ENCODE peak calls at places on chromosomes 3 and 15, in eight cellular contexts. G is stimulated activated naive CD8-positive, alpha-beta T cell treated with anti-CD3 and anti-CD28 coated beads, Interleukin-15, amount 100 ng/mL, for 72 hours; A is NCI-H1105; S is activated effector memory CD4-positive, alpha-beta T cell treated with Interleukin-2 at 50 U/mL for 16 hours; D is ureter; P is progenitor cell of endocrine pancreas; R is kidney glomerular epithelial cell; M is stimulated activated CD4-positive, alpha-beta T cell treated with anti-CD3 and anti-CD28 coated beads, Interleukin-1b, Interleukin-23, amount 100 ng/mL, for 24 hours. O is an unnamed sample.

GRCh38 chr3:113304856-113305540 is 93.6 kb downstream of the BOC start:
- DNase-seq in P (no peak), M (no peak), G (no peak), S (no peak), A (no peak), D (no peak), R (no peak), O (no peak)

GRCh38 chr15:77525411-77525811 is 104.7 kb downstream of the HMG20A start:
- DNase-seq in P (no peak), R (no peak), M (no peak), G (no peak), S (no peak), A (no peak), D (no peak), O (no peak)

GRCh38 chr3:98855811-98856400 is 45.6 kb downstream of the DCBLD2 start:
- DNase-seq in G (no peak), P (no peak), A (no peak), M (no peak), S (no peak), R (peak), D (no peak), O (no peak)

GRCh38 chr3:112467584-112467983 is 31.7 kb downstream of the BTLA start:
- DNase-seq in A (no peak), M (no peak), G (no peak), R (no peak), S (no peak), D (no peak), P (no peak), O (no peak)

GRCh38 chr15:31482122-31482922 is 155.7 kb downstream of the KLF13 start:
- DNase-seq in A (no peak), M (no peak), D (peak), S (no peak), R (no peak), G (no peak), P (no peak), O (no peak)

GRCh38 chr3:161599702-161600101 is 103.1 kb downstream of the OTOL1 start:
- DNase-seq in R (no peak), G (no peak), D (no peak), A (no peak), M (no peak), S (no peak), P (no peak), O (no peak)

GRCh38 chr15:52714968-52715367 is 35.8 kb upstream of the ATOSA start:
- DNase-seq in P (no peak), R (no peak), M (no peak), A (no peak), G (no peak), D (no peak), S (no peak), O (no peak)

GRCh38 chr3:52857108-52857507 is 22.3 kb upstream of the MUSTN1 start:
- DNase-seq in A (no peak), D (no peak), P (no peak), R (no peak), S (no peak), G (no peak), M (no peak), O (no peak)

GRCh38 chr3:120648290-120648689 is 33.7 kb downstream of the HGD start:
- DNase-seq in S (no peak), P (no peak), G (no peak), D (no peak), R (no peak), M (no peak), A (no peak), O (no peak)

GRCh38 chr3:11661052-11661656 is 17.4 kb upstream of the VGLL4 start:
- DNase-seq in M (no peak), A (no peak), R (no peak), S (no peak), D (no peak), G (no peak), P (no peak), O (no peak)

GRCh38 chr15:101042320-101042719 is 123.2 kb downstream of the LRRK1 start:
- DNase-seq in A (no peak), S (no peak), G (no peak), R (no peak), D (peak), P (no peak), M (no peak), O (peak)

GRCh38 chr3:188358787-188359493 is 205.0 kb downstream of the LPP start:
- DNase-seq in D (no peak), S (no peak), A (no peak), M (no peak), P (no peak), G (peak), R (no peak), O (no peak)

GRCh38 chr3:194093822-194094221 is 42.1 kb upstream of the HES1 start:
- DNase-seq in P (no peak), M (no peak), D (no peak), G (no peak), R (no peak), A (no peak), S (no peak), O (no peak)

GRCh38 chr3:59006791-59007517 is 42.9 kb downstream of the CFAP20DC start:
- DNase-seq in G (no peak), S (no peak), M (no peak), R (peak), P (no peak), D (no peak), A (no peak), O (no peak)

GRCh38 chr3:188915137-188915536 is 256.6 kb upstream of the TPRG1 start:
- DNase-seq in M (no peak), D (no peak), R (no peak), G (peak), A (no peak), P (no peak), S (no peak), O (no peak)

GRCh38 chr3:180275176-180275575 is 238.4 kb upstream of the PEX5L start:
- DNase-seq in A (no peak), G (no peak), P (no peak), D (no peak), M (no peak), S (no peak), R (no peak), O (no peak)

GRCh38 chr3:117964814-117965213 is 1069.8 kb downstream of the IGSF11 start:
- DNase-seq in S (no peak), G (no peak), M (no peak), A (no peak), D (no peak), R (no peak), P (no peak), O (no peak)

GRCh38 chr3:32398531-32398930 is 6.9 kb downstream of the CMTM7 start:
- DNase-seq in G (no peak), R (no peak), D (no peak), A (no peak), P (no peak), M (no peak), S (no peak), O (no peak)

GRCh38 chr3:80238606-80239005 is 470.8 kb upstream of the ROBO1 start:
- DNase-seq in R (no peak), A (no peak), G (no peak), P (no peak), D (no peak), S (no peak), M (no peak), O (no peak)

GRCh38 chr3:122679467-122680291 is 960 bp upstream of the PARP14 start:
- DNase-seq in P (no peak), S (no peak), G (peak), D (no peak), M (no peak), R (peak), A (peak), O (no peak)